ENCODE peak calls at places on chromosomes 6 and 20, in four cellular contexts. F, U, N and B are unnamed samples.

GRCh38 chr6:110590821-110591351 is 114.5 kb upstream of the SLC22A16 start:
- DNase-seq in F (no peak), U (no peak), N (no peak), B (no peak)

GRCh38 chr6:158211273-158212055 is 43.3 kb downstream of the GTF2H5 start:
- DNase-seq in F (no peak), U (no peak), N (no peak), B (no peak)

GRCh38 chr6:128696651-128697391 is 176.4 kb upstream of the PTPRK start:
- DNase-seq in F (peak), U (no peak), N (no peak), B (peak)

GRCh38 chr20:3067139-3068009 is 4.0 kb upstream of the OXT start:
- DNase-seq in F (no peak), U (no peak), N (no peak), B (no peak)

GRCh38 chr6:42440027-42440426 is 11.7 kb downstream of the TRERF1 start:
- DNase-seq in F (no peak), U (no peak), N (no peak), B (no peak)

GRCh38 chr6:127464881-127465459 is 5.8 kb upstream of the KIAA0408 start:
- DNase-seq in F (peak), U (peak), N (peak), B (no peak)

GRCh38 chr6:145814035-145814500 is 527 bp downstream of the FBXO30 start:
- DNase-seq in F (no peak), U (peak), N (no peak), B (peak)

GRCh38 chr6:120872262-120872578 is 462.1 kb downstream of the TBC1D32 start:
- DNase-seq in F (no peak), U (no peak), N (no peak), B (no peak)

GRCh38 chr6:168834814-168835213 is 393.8 kb downstream of the SMOC2 start:
- DNase-seq in F (no peak), U (no peak), N (no peak), B (no peak)

GRCh38 chr6:36352477-36353157 is 15.9 kb upstream of the BNIP5 start:
- DNase-seq in F (no peak), U (no peak), N (no peak), B (no peak)

GRCh38 chr20:53611449-53611894 is 17.8 kb upstream of the ZNF217 start:
- DNase-seq in F (peak), U (peak), N (no peak), B (no peak)

GRCh38 chr6:51250317-51250716 is 431.6 kb downstream of the TFAP2B start:
- DNase-seq in F (no peak), U (no peak), N (no peak), B (no peak)

GRCh38 chr6:68038815-68039408 is 596.2 kb upstream of the ADGRB3 start:
- DNase-seq in F (no peak), U (no peak), N (no peak), B (no peak)

GRCh38 chr6:121506761-121507754 is 71.6 kb downstream of the GJA1 start:
- DNase-seq in F (no peak), U (no peak), N (no peak), B (no peak)

GRCh38 chr20:51529027-51529749 is 13.3 kb downstream of the NFATC2 start:
- DNase-seq in F (no peak), U (no peak), N (peak), B (no peak)

GRCh38 chr6:110528051-110528929 is 51.9 kb upstream of the SLC22A16 start:
- DNase-seq in F (peak), U (no peak), N (peak), B (peak)

GRCh38 chr20:44582321-44583025 is at the start of gene PKIG:
- DNase-seq in F (no peak), U (peak), N (no peak), B (no peak)

GRCh38 chr6:49849121-49849907 is 17.0 kb downstream of the CRISP1 start:
- DNase-seq in F (peak), U (no peak), N (peak), B (no peak)

GRCh38 chr20:25696384-25697131 is at the start of gene ZNF337:
- DNase-seq in F (peak), U (peak), N (peak), B (peak)

GRCh38 chr6:92723390-92723931 is 695.9 kb downstream of the EPHA7 start:
- DNase-seq in F (no peak), U (peak), N (no peak), B (no peak)

GRCh38 chr20:59253779-59254319 is 46.6 kb upstream of the EDN3 start:
- DNase-seq in F (no peak), U (no peak), N (no peak), B (no peak)

GRCh38 chr6:156832166-156832743 is 55.1 kb downstream of the ARID1B start:
- DNase-seq in F (peak), U (no peak), N (peak), B (no peak)

GRCh38 chr6:26223677-26224546 is 136.7 kb downstream of the HFE start:
- DNase-seq in F (peak), U (peak), N (no peak), B (peak)

GRCh38 chr6:56758120-56758519 is 115.4 kb upstream of the DST start:
- DNase-seq in F (no peak), U (no peak), N (no peak), B (no peak)

GRCh38 chr6:92371211-92371610 is 1048.1 kb downstream of the EPHA7 start:
- DNase-seq in F (no peak), U (no peak), N (no peak), B (no peak)

GRCh38 chr20:20692587-20692986 is 19.9 kb downstream of the RALGAPA2 start:
- DNase-seq in F (no peak), U (no peak), N (no peak), B (no peak)

GRCh38 chr6:158389188-158389919 is 77.1 kb downstream of the TULP4 start:
- DNase-seq in F (no peak), U (no peak), N (no peak), B (no peak)

GRCh38 chr6:164807125-164807524 is 502.3 kb downstream of the C6orf118 start:
- DNase-seq in F (no peak), U (no peak), N (no peak), B (no peak)

GRCh38 chr6:164817662-164818061 is 491.7 kb downstream of the C6orf118 start:
- DNase-seq in F (no peak), U (no peak), N (no peak), B (no peak)

GRCh38 chr6:164812706-164813105 is 496.7 kb downstream of the C6orf118 start:
- DNase-seq in F (no peak), U (no peak), N (no peak), B (no peak)
- TF ChIP-seq POLR2A in F (no peak), U (no peak), N (no peak), B (no peak)

GRCh38 chr6:14709900-14710299 is 536.0 kb upstream of the JARID2 start:
- DNase-seq in F (no peak), U (no peak), N (no peak), B (no peak)

GRCh38 chr6:14711704-14712397 is 534.0 kb upstream of the JARID2 start:
- DNase-seq in F (no peak), U (no peak), N (no peak), B (no peak)

GRCh38 chr6:14713008-14713452 is 532.8 kb upstream of the JARID2 start:
- DNase-seq in F (no peak), U (peak), N (no peak), B (peak)

GRCh38 chr6:14710421-14710820 is 535.4 kb upstream of the JARID2 start:
- DNase-seq in F (no peak), U (no peak), N (no peak), B (no peak)

DNA sequence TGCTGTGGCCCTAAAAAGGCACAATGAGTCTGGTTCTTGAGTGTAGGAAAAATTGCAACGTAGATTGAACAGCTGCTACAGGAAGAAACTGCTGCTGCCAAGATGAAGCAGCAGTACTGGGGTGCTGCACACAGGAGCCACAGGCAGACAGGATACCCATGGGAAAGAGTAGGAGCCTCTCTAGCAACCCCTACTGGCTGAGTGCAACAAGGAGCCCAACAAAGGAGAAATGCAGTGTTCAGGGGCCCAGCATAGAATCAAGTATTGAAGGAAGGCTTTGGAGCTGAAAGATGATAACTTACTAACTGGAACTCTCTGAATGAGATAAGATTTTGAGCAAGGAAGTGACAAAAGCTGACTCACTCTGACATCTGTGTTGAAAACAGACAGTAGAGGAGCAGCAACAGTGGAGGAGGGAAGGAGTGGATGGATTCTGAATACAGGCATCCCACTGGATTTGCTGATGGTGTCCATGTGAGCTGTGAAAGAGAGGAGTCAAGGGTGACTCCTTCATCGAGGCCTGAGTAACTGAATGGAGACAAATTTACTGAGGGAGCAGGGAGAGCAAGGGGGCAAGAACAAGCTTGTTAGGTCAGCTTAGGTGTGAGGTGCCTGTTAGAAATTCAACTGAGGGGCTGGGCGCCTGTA is 534.7 kb upstream of the JARID2 start:
- DNase-seq in F (no peak), U (no peak), N (peak), B (peak)
- TF ChIP-seq POLR2A in F (no peak), U (no peak), N (peak), B (no peak)

DNA sequence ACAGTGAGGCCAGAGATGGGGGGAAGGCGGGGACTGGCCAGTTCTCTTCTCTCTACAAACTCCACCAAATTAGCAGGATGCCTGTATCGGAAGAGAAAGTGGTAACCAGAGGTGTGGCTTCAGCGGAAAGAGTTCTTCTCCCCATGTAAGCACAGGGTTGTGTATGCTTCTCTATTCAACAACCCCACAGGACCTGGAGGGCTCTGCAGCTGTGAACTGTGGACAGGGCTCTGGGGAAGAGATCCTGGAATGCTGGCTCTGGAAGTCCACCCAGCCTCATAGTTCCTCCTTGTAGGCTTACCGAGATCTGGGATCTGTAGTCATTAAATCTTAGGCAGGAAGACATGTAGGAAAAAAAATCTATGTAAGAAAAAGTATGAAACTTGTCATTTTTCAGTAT is 186.2 kb downstream of the FOXC1 start:
- DNase-seq in F (no peak), U (no peak), N (no peak), B (no peak)
- TF ChIP-seq POLR2A in F (no peak), U (no peak), N (no peak), B (no peak)

DNA sequence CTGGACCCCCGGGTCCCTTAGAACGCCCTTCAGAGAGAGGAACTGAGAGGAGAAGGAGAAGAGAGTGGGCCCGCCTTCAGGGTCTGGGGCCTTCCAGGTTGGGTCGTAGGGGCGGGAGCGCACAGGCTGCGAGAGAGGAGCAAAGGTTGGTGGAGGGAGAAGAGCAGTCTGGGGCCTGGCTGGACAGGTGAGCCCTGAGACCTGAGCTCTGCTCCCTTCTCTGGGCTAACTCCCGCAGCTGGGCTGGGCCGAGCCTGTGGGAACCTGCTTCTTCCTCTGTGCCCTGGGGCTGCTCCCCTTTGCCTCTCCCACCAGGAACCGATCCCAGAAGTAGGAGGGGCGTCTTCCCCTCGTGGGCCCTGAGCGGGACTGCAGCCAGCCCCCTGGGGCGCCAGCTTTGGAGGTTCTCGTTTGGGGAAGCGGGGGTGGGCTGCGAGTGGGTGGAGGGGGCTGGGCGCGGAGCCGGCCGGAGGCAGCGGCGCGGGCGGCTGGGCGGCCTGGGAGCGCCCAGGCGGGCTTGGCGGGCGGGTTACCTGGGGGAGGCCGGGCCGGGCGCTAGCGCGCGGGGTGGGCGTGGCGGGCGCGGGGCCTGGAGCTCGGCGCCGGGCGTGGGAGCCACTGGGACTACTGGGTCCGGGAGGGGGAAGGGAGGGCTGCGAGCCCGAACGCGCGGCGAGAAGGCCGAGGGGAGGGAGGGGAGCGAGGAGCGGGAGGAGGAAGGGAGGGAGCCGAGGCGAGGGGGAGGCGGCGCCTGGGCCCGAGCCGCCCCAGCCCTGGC is at the start of gene DDR1:
- DNase-seq in F (no peak), U (peak), N (peak), B (peak)
- TF ChIP-seq POLR2A in F (no peak), U (no peak), N (no peak), B (no peak)

DNA sequence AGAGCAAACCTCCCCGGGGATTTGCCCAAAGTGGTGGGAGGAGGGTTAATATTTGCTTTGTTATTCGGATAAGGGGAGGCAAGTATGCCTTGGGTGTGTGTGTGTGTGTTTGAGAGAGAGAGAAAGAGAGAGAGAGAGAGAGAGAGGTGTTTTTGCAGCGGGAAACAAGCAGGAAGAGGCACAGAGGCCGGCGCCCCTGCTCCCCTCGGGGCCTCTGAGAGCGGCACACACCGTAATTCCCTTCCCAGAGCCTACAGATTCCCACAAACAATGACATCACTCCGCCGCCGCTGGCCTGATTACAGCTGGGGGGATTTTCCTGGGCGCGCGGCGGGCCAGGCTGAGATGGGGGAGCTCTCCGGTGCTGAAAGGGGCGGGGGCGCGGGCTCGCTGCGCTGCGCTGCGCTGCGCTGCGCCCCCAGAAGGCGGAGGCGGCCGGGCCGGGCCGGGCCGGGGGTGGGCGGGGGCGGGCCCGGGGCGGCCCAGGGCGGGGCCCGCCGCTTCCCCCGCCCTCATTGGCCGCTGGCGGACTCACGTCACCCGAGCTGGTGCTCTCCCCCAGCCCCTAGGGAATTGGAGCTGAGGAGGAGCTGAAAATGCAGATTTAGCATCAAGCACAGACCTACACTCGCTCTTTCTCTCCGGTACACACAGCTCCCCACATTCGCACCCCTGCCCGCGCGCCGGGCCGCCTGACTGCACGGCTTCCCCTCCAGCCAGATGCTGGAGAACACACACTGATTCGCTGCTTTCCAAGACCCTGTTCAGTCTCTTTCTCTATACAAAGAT is at the start of gene PCSK2:
- DNase-seq in F (no peak), U (peak), N (peak), B (no peak)
- TF ChIP-seq POLR2A in F (no peak), U (no peak), N (no peak), B (no peak)

GRCh38 chr20:31560094-31560899 is 44.8 kb upstream of the ID1 start:
- DNase-seq in F (peak), U (peak), N (peak), B (no peak)
- TF ChIP-seq POLR2A in F (no peak), U (no peak), N (no peak), B (no peak)

GRCh38 chr6:89079611-89080213 is 839 bp upstream of the PNRC1 start:
- DNase-seq in F (no peak), U (peak), N (no peak), B (no peak)
- TF ChIP-seq POLR2A in F (no peak), U (peak), N (no peak), B (no peak)